ENCODE peak calls at places on chromosome 6, in nine cellular contexts. M, A, L, R, D, C, H, Y and Z are unnamed samples.

GRCh38 chr6:100846276-100846675 is 34.9 kb downstream of the ASCC3 start:
- DNase-seq in D (no peak), A (no peak), C (no peak), L (no peak), R (no peak), H (peak), M (no peak), Y (no peak), Z (no peak)

GRCh38 chr6:150088481-150089154 is 19.7 kb upstream of the ULBP3 start:
- DNase-seq in L (no peak), C (no peak), R (no peak), A (no peak), Y (no peak), H (no peak), D (no peak), M (no peak), Z (no peak)

GRCh38 chr6:17280552-17281090 is 540 bp upstream of the RBM24 start:
- DNase-seq in H (peak), M (peak), D (peak), R (no peak), A (peak), L (peak), C (no peak), Y (no peak), Z (peak)

GRCh38 chr6:166626177-166627038 is 643 bp downstream of the RPS6KA2 start:
- DNase-seq in L (peak), M (peak), H (peak), D (peak), C (no peak), A (peak), Y (no peak), R (no peak), Z (peak)

GRCh38 chr6:140043762-140044378 is 669.4 kb upstream of the CITED2 start:
- DNase-seq in R (no peak), L (peak), H (peak), D (no peak), Y (no peak), M (no peak), C (no peak), A (no peak), Z (no peak)

GRCh38 chr6:24902782-24903181 is 33.0 kb downstream of the RIPOR2 start:
- DNase-seq in R (peak), H (peak), D (no peak), M (no peak), L (no peak), C (no peak), A (no peak), Y (no peak), Z (no peak)

GRCh38 chr6:34544776-34545471 is 11.2 kb downstream of the SPDEF start:
- DNase-seq in H (no peak), L (no peak), M (no peak), A (no peak), Y (no peak), C (no peak), R (no peak), D (no peak), Z (peak)

GRCh38 chr6:128738112-128738511 is 144.8 kb upstream of the LAMA2 start:
- DNase-seq in C (no peak), D (no peak), L (no peak), A (no peak), H (no peak), Y (no peak), M (no peak), R (no peak), Z (no peak)

GRCh38 chr6:157274471-157275226 is 48.7 kb downstream of the TMEM242 start:
- DNase-seq in L (peak), M (peak), A (peak), R (peak), Y (peak), D (peak), C (no peak), H (peak), Z (peak)

GRCh38 chr6:16450285-16450684 is 211.9 kb downstream of the GMPR start:
- DNase-seq in D (no peak), Y (peak), R (peak), L (no peak), H (peak), A (no peak), M (no peak), C (no peak), Z (no peak)

GRCh38 chr6:169966312-169967181 is 215.1 kb downstream of the ERMARD start:
- DNase-seq in R (no peak), Y (no peak), H (no peak), L (no peak), C (no peak), A (no peak), D (no peak), M (no peak), Z (no peak)

GRCh38 chr6:155528982-155529453 is 73.4 kb upstream of the NOX3 start:
- DNase-seq in H (peak), L (peak), A (no peak), C (peak), R (peak), D (peak), Y (peak), M (no peak), Z (no peak)

GRCh38 chr6:80605165-80605989 is 498.9 kb downstream of the BCKDHB start:
- DNase-seq in R (no peak), C (peak), A (no peak), L (peak), Y (peak), H (peak), M (no peak), D (no peak), Z (no peak)

GRCh38 chr6:80531676-80532619 is 425.5 kb downstream of the BCKDHB start:
- DNase-seq in M (no peak), Y (no peak), L (no peak), A (no peak), H (no peak), R (no peak), C (no peak), D (no peak), Z (no peak)

GRCh38 chr6:18264338-18265098 is at the start of gene DEK:
- DNase-seq in A (peak), L (peak), D (peak), R (peak), M (peak), Y (peak), C (no peak), H (peak), Z (peak)

GRCh38 chr6:166561766-166562165 is 24.7 kb downstream of the RAMACL start:
- DNase-seq in Y (no peak), R (peak), M (no peak), C (no peak), D (no peak), L (no peak), A (no peak), H (no peak), Z (no peak)

GRCh38 chr6:141394125-141394536 is 738.6 kb upstream of the GJE1 start:
- DNase-seq in L (no peak), Y (no peak), A (no peak), M (no peak), H (no peak), D (no peak), R (no peak), C (no peak), Z (no peak)

GRCh38 chr6:89350281-89351037 is 2.1 kb downstream of the UBE2J1 start:
- DNase-seq in H (peak), A (no peak), L (peak), D (no peak), C (peak), R (no peak), M (no peak), Y (no peak), Z (no peak)

GRCh38 chr6:12957321-12958051 is 240.9 kb downstream of the PHACTR1 start:
- DNase-seq in Y (no peak), A (peak), L (peak), M (peak), D (peak), H (peak), R (peak), C (peak), Z (no peak)

GRCh38 chr6:116145786-116146675 is 20.1 kb upstream of the COL10A1 start:
- DNase-seq in Y (no peak), A (no peak), R (no peak), C (no peak), M (no peak), L (no peak), H (peak), D (no peak), Z (no peak)

GRCh38 chr6:106194949-106195919 is 109.1 kb downstream of the PRDM1 start:
- DNase-seq in H (peak), C (no peak), M (no peak), Y (no peak), L (peak), D (no peak), A (no peak), R (no peak), Z (no peak)

GRCh38 chr6:35640017-35640664 is 48.6 kb downstream of the FKBP5 start:
- DNase-seq in Y (no peak), H (peak), C (no peak), L (no peak), R (no peak), D (no peak), A (no peak), M (no peak), Z (no peak)

GRCh38 chr6:56851104-56851503 is 103.8 kb upstream of the BEND6 start:
- DNase-seq in A (no peak), Y (no peak), C (no peak), M (no peak), D (no peak), R (peak), H (peak), L (no peak), Z (no peak)

GRCh38 chr6:128455959-128456358 is 64.4 kb downstream of the PTPRK start:
- DNase-seq in A (no peak), L (no peak), C (no peak), H (peak), M (no peak), R (no peak), D (no peak), Y (no peak), Z (no peak)

GRCh38 chr6:134177753-134178229 is 125.4 kb upstream of the SLC2A12 start:
- DNase-seq in M (no peak), A (no peak), H (peak), R (no peak), D (no peak), C (no peak), L (no peak), Y (no peak), Z (no peak)

GRCh38 chr6:44593539-44593944 is 206.0 kb downstream of the CDC5L start:
- DNase-seq in H (peak), L (peak), A (no peak), Y (peak), D (peak), M (no peak), R (peak), C (peak), Z (peak)

GRCh38 chr6:21885532-21886089 is 292.1 kb downstream of the SOX4 start:
- DNase-seq in D (peak), Y (peak), A (no peak), H (peak), M (peak), C (peak), L (no peak), R (peak), Z (peak)

GRCh38 chr6:23559587-23560343 is 566.2 kb upstream of the NRSN1 start:
- DNase-seq in Y (no peak), D (no peak), L (no peak), H (no peak), A (no peak), C (no peak), R (no peak), M (peak), Z (peak)

GRCh38 chr6:21985904-21986303 is 310.9 kb downstream of the PRL start:
- DNase-seq in D (no peak), L (no peak), A (no peak), H (no peak), R (no peak), M (no peak), C (no peak), Y (no peak), Z (no peak)

GRCh38 chr6:150452642-150453243 is 83.9 kb downstream of the IYD start:
- DNase-seq in D (peak), Y (no peak), R (no peak), M (peak), C (peak), L (no peak), H (peak), A (peak), Z (no peak)

GRCh38 chr6:57190140-57190539 is 18.0 kb downstream of the BAG2 start:
- DNase-seq in Y (no peak), L (peak), C (no peak), R (peak), A (no peak), D (no peak), M (no peak), H (peak), Z (no peak)

GRCh38 chr6:37566209-37566859 is 66.6 kb upstream of the CCDC167 start:
- DNase-seq in M (peak), L (peak), Y (no peak), A (peak), C (no peak), R (peak), H (peak), D (no peak), Z (peak)

GRCh38 chr6:56484669-56485068 is 158.0 kb downstream of the DST start:
- DNase-seq in H (peak), L (no peak), M (no peak), R (no peak), D (no peak), C (no peak), A (no peak), Y (peak), Z (no peak)

GRCh38 chr6:80376411-80376810 is 269.9 kb downstream of the BCKDHB start:
- DNase-seq in H (peak), L (no peak), R (no peak), C (no peak), D (no peak), A (no peak), Y (no peak), M (no peak), Z (no peak)

GRCh38 chr6:21726676-21727075 is 133.1 kb downstream of the SOX4 start:
- DNase-seq in D (no peak), A (no peak), Y (no peak), M (no peak), C (no peak), L (no peak), R (no peak), H (peak), Z (no peak)